ENCODE peak calls at places on chromosomes 16 and 17, in ten cellular contexts. One of them, this sample, is unnamed.

GRCh38 chr17:50026901-50027638 is 28.8 kb upstream of the ITGA3 start:
- DNase-seq in BJ: no peak
- DNase-seq in amygdala: peak; percentile 55
- DNase-seq in amniotic stem cell: peak; percentile 62
- DNase-seq in NCI-H187: peak; percentile 36
- DNase-seq in NCI-H510A treated with DMSO at 0.1 percent for 48 hours: peak; percentile 65
- DNase-seq in NCI-H774: peak; percentile 68
- DNase-seq in stimulated activated CD4-positive, alpha-beta T cell treated with anti-CD3 and anti-CD28 coated beads, Interleukin-2, amount 100 ng/mL, for 24 hours: peak; percentile 89
- DNase-seq in effector memory CD4-positive, alpha-beta T cell: peak; percentile 65
- DNase-seq in NCI-H69: peak; percentile 79
- DNase-seq in this sample: no peak

GRCh38 chr17:72822358-72823023 is 270.0 kb downstream of the SLC39A11 start:
- DNase-seq in effector memory CD4-positive, alpha-beta T cell: no peak
- DNase-seq in BJ: no peak
- DNase-seq in NCI-H510A treated with DMSO at 0.1 percent for 48 hours: peak; percentile 64
- DNase-seq in NCI-H774: no peak
- DNase-seq in NCI-H69: peak; percentile 44
- DNase-seq in stimulated activated CD4-positive, alpha-beta T cell treated with anti-CD3 and anti-CD28 coated beads, Interleukin-2, amount 100 ng/mL, for 24 hours: no peak
- DNase-seq in amniotic stem cell: no peak
- DNase-seq in amygdala: no peak
- DNase-seq in NCI-H187: no peak
- DNase-seq in this sample: no peak

GRCh38 chr16:87342504-87342903 is 25.3 kb upstream of the C16orf95 start:
- DNase-seq in NCI-H187: no peak
- DNase-seq in NCI-H510A treated with DMSO at 0.1 percent for 48 hours: no peak
- DNase-seq in BJ: no peak
- DNase-seq in amygdala: no peak
- DNase-seq in NCI-H774: no peak
- DNase-seq in NCI-H69: no peak
- DNase-seq in effector memory CD4-positive, alpha-beta T cell: no peak
- DNase-seq in stimulated activated CD4-positive, alpha-beta T cell treated with anti-CD3 and anti-CD28 coated beads, Interleukin-2, amount 100 ng/mL, for 24 hours: no peak
- DNase-seq in amniotic stem cell: no peak
- DNase-seq in this sample: no peak

GRCh38 chr17:68351395-68351794 is 60.1 kb downstream of the ARSG start:
- DNase-seq in effector memory CD4-positive, alpha-beta T cell: no peak
- DNase-seq in amniotic stem cell: no peak
- DNase-seq in NCI-H510A treated with DMSO at 0.1 percent for 48 hours: no peak
- DNase-seq in NCI-H69: peak; percentile 63
- DNase-seq in NCI-H774: no peak
- DNase-seq in stimulated activated CD4-positive, alpha-beta T cell treated with anti-CD3 and anti-CD28 coated beads, Interleukin-2, amount 100 ng/mL, for 24 hours: no peak
- DNase-seq in amygdala: no peak
- DNase-seq in NCI-H187: no peak
- DNase-seq in BJ: no peak
- DNase-seq in this sample: no peak

GRCh38 chr16:20167323-20167722 is 93.6 kb upstream of the GPR139 start:
- DNase-seq in effector memory CD4-positive, alpha-beta T cell: no peak
- DNase-seq in BJ: no peak
- DNase-seq in stimulated activated CD4-positive, alpha-beta T cell treated with anti-CD3 and anti-CD28 coated beads, Interleukin-2, amount 100 ng/mL, for 24 hours: no peak
- DNase-seq in NCI-H774: no peak
- DNase-seq in NCI-H510A treated with DMSO at 0.1 percent for 48 hours: no peak
- DNase-seq in NCI-H69: no peak
- DNase-seq in NCI-H187: no peak
- DNase-seq in amniotic stem cell: no peak
- DNase-seq in amygdala: no peak
- DNase-seq in this sample: no peak

GRCh38 chr16:73329363-73330306 is 281.7 kb upstream of the ZFHX3 start:
- DNase-seq in NCI-H510A treated with DMSO at 0.1 percent for 48 hours: no peak
- DNase-seq in BJ: no peak
- DNase-seq in amniotic stem cell: no peak
- DNase-seq in amygdala: peak; percentile 25
- DNase-seq in NCI-H69: peak; percentile 1
- DNase-seq in NCI-H187: no peak
- DNase-seq in stimulated activated CD4-positive, alpha-beta T cell treated with anti-CD3 and anti-CD28 coated beads, Interleukin-2, amount 100 ng/mL, for 24 hours: no peak
- DNase-seq in effector memory CD4-positive, alpha-beta T cell: no peak
- DNase-seq in NCI-H774: no peak
- DNase-seq in this sample: peak; percentile 72

GRCh38 chr17:29723283-29724047 is 100.8 kb upstream of the CORO6 start:
- DNase-seq in NCI-H187: no peak
- DNase-seq in amniotic stem cell: no peak
- DNase-seq in BJ: no peak
- DNase-seq in amygdala: no peak
- DNase-seq in stimulated activated CD4-positive, alpha-beta T cell treated with anti-CD3 and anti-CD28 coated beads, Interleukin-2, amount 100 ng/mL, for 24 hours: no peak
- DNase-seq in NCI-H510A treated with DMSO at 0.1 percent for 48 hours: no peak
- DNase-seq in NCI-H774: no peak
- DNase-seq in NCI-H69: no peak
- DNase-seq in effector memory CD4-positive, alpha-beta T cell: no peak
- DNase-seq in this sample: no peak

GRCh38 chr16:30766206-30766921 is 4.2 kb downstream of the RNF40 start:
- DNase-seq in NCI-H187: no peak
- DNase-seq in NCI-H510A treated with DMSO at 0.1 percent for 48 hours: no peak
- DNase-seq in stimulated activated CD4-positive, alpha-beta T cell treated with anti-CD3 and anti-CD28 coated beads, Interleukin-2, amount 100 ng/mL, for 24 hours: no peak
- DNase-seq in NCI-H69: no peak
- DNase-seq in NCI-H774: no peak
- DNase-seq in BJ: no peak
- DNase-seq in amniotic stem cell: no peak
- DNase-seq in effector memory CD4-positive, alpha-beta T cell: no peak
- DNase-seq in amygdala: no peak
- DNase-seq in this sample: no peak

GRCh38 chr17:5019475-5019956 is 15.7 kb downstream of the SLC52A1 start:
- DNase-seq in effector memory CD4-positive, alpha-beta T cell: no peak
- DNase-seq in amniotic stem cell: no peak
- DNase-seq in amygdala: no peak
- DNase-seq in NCI-H69: peak; percentile 3
- DNase-seq in stimulated activated CD4-positive, alpha-beta T cell treated with anti-CD3 and anti-CD28 coated beads, Interleukin-2, amount 100 ng/mL, for 24 hours: peak; percentile 41
- DNase-seq in NCI-H187: no peak
- DNase-seq in NCI-H774: no peak
- DNase-seq in NCI-H510A treated with DMSO at 0.1 percent for 48 hours: no peak
- DNase-seq in BJ: no peak
- DNase-seq in this sample: peak; percentile 6

GRCh38 chr16:68399456-68399855 is 48.9 kb downstream of the SMPD3 start:
- DNase-seq in amygdala: no peak
- DNase-seq in NCI-H187: no peak
- DNase-seq in NCI-H510A treated with DMSO at 0.1 percent for 48 hours: no peak
- DNase-seq in stimulated activated CD4-positive, alpha-beta T cell treated with anti-CD3 and anti-CD28 coated beads, Interleukin-2, amount 100 ng/mL, for 24 hours: no peak
- DNase-seq in BJ: no peak
- DNase-seq in effector memory CD4-positive, alpha-beta T cell: no peak
- DNase-seq in NCI-H69: peak; percentile 10
- DNase-seq in amniotic stem cell: no peak
- DNase-seq in NCI-H774: no peak
- DNase-seq in this sample: no peak

GRCh38 chr16:25747160-25747758 is 55.5 kb downstream of the HS3ST4 start:
- DNase-seq in NCI-H510A treated with DMSO at 0.1 percent for 48 hours: no peak
- DNase-seq in effector memory CD4-positive, alpha-beta T cell: no peak
- DNase-seq in stimulated activated CD4-positive, alpha-beta T cell treated with anti-CD3 and anti-CD28 coated beads, Interleukin-2, amount 100 ng/mL, for 24 hours: no peak
- DNase-seq in NCI-H187: no peak
- DNase-seq in amygdala: no peak
- DNase-seq in BJ: no peak
- DNase-seq in amniotic stem cell: no peak
- DNase-seq in NCI-H69: no peak
- DNase-seq in NCI-H774: no peak
- DNase-seq in this sample: no peak

GRCh38 chr16:77599793-77600415 is 122.4 kb upstream of the NUDT7 start:
- DNase-seq in amygdala: no peak
- DNase-seq in BJ: no peak
- DNase-seq in NCI-H774: no peak
- DNase-seq in amniotic stem cell: no peak
- DNase-seq in NCI-H187: no peak
- DNase-seq in NCI-H510A treated with DMSO at 0.1 percent for 48 hours: peak; percentile 39
- DNase-seq in NCI-H69: peak; percentile 14
- DNase-seq in effector memory CD4-positive, alpha-beta T cell: no peak
- DNase-seq in stimulated activated CD4-positive, alpha-beta T cell treated with anti-CD3 and anti-CD28 coated beads, Interleukin-2, amount 100 ng/mL, for 24 hours: no peak
- DNase-seq in this sample: no peak

GRCh38 chr17:954431-955164 is 25.0 kb downstream of the NXN start:
- DNase-seq in effector memory CD4-positive, alpha-beta T cell: no peak
- DNase-seq in NCI-H69: no peak
- DNase-seq in stimulated activated CD4-positive, alpha-beta T cell treated with anti-CD3 and anti-CD28 coated beads, Interleukin-2, amount 100 ng/mL, for 24 hours: no peak
- DNase-seq in NCI-H510A treated with DMSO at 0.1 percent for 48 hours: no peak
- DNase-seq in amniotic stem cell: no peak
- DNase-seq in NCI-H187: no peak
- DNase-seq in NCI-H774: no peak
- DNase-seq in BJ: no peak
- DNase-seq in amygdala: no peak
- DNase-seq in this sample: no peak

GRCh38 chr17:80263253-80264047 is 2.8 kb downstream of the RNF213 start:
- DNase-seq in NCI-H69: peak; percentile 76
- DNase-seq in stimulated activated CD4-positive, alpha-beta T cell treated with anti-CD3 and anti-CD28 coated beads, Interleukin-2, amount 100 ng/mL, for 24 hours: peak; percentile 88
- DNase-seq in NCI-H510A treated with DMSO at 0.1 percent for 48 hours: peak; percentile 68
- DNase-seq in amniotic stem cell: no peak
- DNase-seq in NCI-H187: peak; percentile 20
- DNase-seq in amygdala: no peak
- DNase-seq in NCI-H774: peak; percentile 47
- DNase-seq in BJ: no peak
- DNase-seq in effector memory CD4-positive, alpha-beta T cell: peak; percentile 84
- DNase-seq in this sample: no peak

GRCh38 chr17:5942687-5943086 is 127.5 kb upstream of the WSCD1 start:
- DNase-seq in NCI-H69: no peak
- DNase-seq in amygdala: no peak
- DNase-seq in stimulated activated CD4-positive, alpha-beta T cell treated with anti-CD3 and anti-CD28 coated beads, Interleukin-2, amount 100 ng/mL, for 24 hours: no peak
- DNase-seq in NCI-H187: no peak
- DNase-seq in NCI-H510A treated with DMSO at 0.1 percent for 48 hours: no peak
- DNase-seq in amniotic stem cell: no peak
- DNase-seq in effector memory CD4-positive, alpha-beta T cell: no peak
- DNase-seq in NCI-H774: no peak
- DNase-seq in BJ: no peak
- DNase-seq in this sample: no peak

GRCh38 chr16:23858496-23859062 is 22.8 kb downstream of the PRKCB start:
- DNase-seq in stimulated activated CD4-positive, alpha-beta T cell treated with anti-CD3 and anti-CD28 coated beads, Interleukin-2, amount 100 ng/mL, for 24 hours: no peak
- DNase-seq in NCI-H69: no peak
- DNase-seq in effector memory CD4-positive, alpha-beta T cell: no peak
- DNase-seq in amygdala: no peak
- DNase-seq in amniotic stem cell: no peak
- DNase-seq in NCI-H774: no peak
- DNase-seq in NCI-H510A treated with DMSO at 0.1 percent for 48 hours: no peak
- DNase-seq in NCI-H187: no peak
- DNase-seq in BJ: no peak
- DNase-seq in this sample: no peak

GRCh38 chr16:21264226-21265036 is 13.7 kb downstream of the CRYM start:
- DNase-seq in amniotic stem cell: no peak
- DNase-seq in BJ: no peak
- DNase-seq in stimulated activated CD4-positive, alpha-beta T cell treated with anti-CD3 and anti-CD28 coated beads, Interleukin-2, amount 100 ng/mL, for 24 hours: no peak
- DNase-seq in NCI-H774: no peak
- DNase-seq in NCI-H510A treated with DMSO at 0.1 percent for 48 hours: peak; percentile 72
- DNase-seq in NCI-H187: no peak
- DNase-seq in NCI-H69: no peak
- DNase-seq in effector memory CD4-positive, alpha-beta T cell: no peak
- DNase-seq in amygdala: no peak
- DNase-seq in this sample: no peak

GRCh38 chr16:20191566-20191965 is 117.9 kb upstream of the GPR139 start:
- DNase-seq in NCI-H187: no peak
- DNase-seq in amygdala: no peak
- DNase-seq in NCI-H510A treated with DMSO at 0.1 percent for 48 hours: no peak
- DNase-seq in NCI-H774: no peak
- DNase-seq in amniotic stem cell: no peak
- DNase-seq in stimulated activated CD4-positive, alpha-beta T cell treated with anti-CD3 and anti-CD28 coated beads, Interleukin-2, amount 100 ng/mL, for 24 hours: no peak
- DNase-seq in NCI-H69: no peak
- DNase-seq in effector memory CD4-positive, alpha-beta T cell: no peak
- DNase-seq in BJ: no peak
- DNase-seq in this sample: no peak

GRCh38 chr16:48535831-48536599 is 74.0 kb downstream of the N4BP1 start:
- DNase-seq in effector memory CD4-positive, alpha-beta T cell: no peak
- DNase-seq in stimulated activated CD4-positive, alpha-beta T cell treated with anti-CD3 and anti-CD28 coated beads, Interleukin-2, amount 100 ng/mL, for 24 hours: no peak
- DNase-seq in NCI-H187: peak; percentile 7
- DNase-seq in amygdala: no peak
- DNase-seq in amniotic stem cell: no peak
- DNase-seq in NCI-H69: no peak
- DNase-seq in NCI-H510A treated with DMSO at 0.1 percent for 48 hours: no peak
- DNase-seq in BJ: no peak
- DNase-seq in NCI-H774: no peak
- DNase-seq in this sample: no peak

GRCh38 chr16:80804061-80804450 is 342 bp downstream of the CDYL2 start:
- DNase-seq in NCI-H187: no peak
- DNase-seq in amniotic stem cell: no peak
- DNase-seq in NCI-H510A treated with DMSO at 0.1 percent for 48 hours: no peak
- DNase-seq in stimulated activated CD4-positive, alpha-beta T cell treated with anti-CD3 and anti-CD28 coated beads, Interleukin-2, amount 100 ng/mL, for 24 hours: peak; percentile 72
- DNase-seq in effector memory CD4-positive, alpha-beta T cell: peak; percentile 5
- DNase-seq in NCI-H774: no peak
- DNase-seq in BJ: no peak
- DNase-seq in NCI-H69: peak; percentile 48
- DNase-seq in amygdala: peak; percentile 43
- DNase-seq in this sample: peak; percentile 75

GRCh38 chr16:48321307-48322036 is 63.7 kb downstream of the SIAH1 start:
- DNase-seq in effector memory CD4-positive, alpha-beta T cell: no peak
- DNase-seq in NCI-H510A treated with DMSO at 0.1 percent for 48 hours: no peak
- DNase-seq in amygdala: no peak
- DNase-seq in NCI-H187: no peak
- DNase-seq in NCI-H774: no peak
- DNase-seq in BJ: no peak
- DNase-seq in NCI-H69: no peak
- DNase-seq in amniotic stem cell: no peak
- DNase-seq in stimulated activated CD4-positive, alpha-beta T cell treated with anti-CD3 and anti-CD28 coated beads, Interleukin-2, amount 100 ng/mL, for 24 hours: peak; percentile 25
- DNase-seq in this sample: no peak

GRCh38 chr16:26019885-26020284 is 328.1 kb downstream of the HS3ST4 start:
- DNase-seq in amniotic stem cell: no peak
- DNase-seq in NCI-H69: no peak
- DNase-seq in effector memory CD4-positive, alpha-beta T cell: no peak
- DNase-seq in NCI-H510A treated with DMSO at 0.1 percent for 48 hours: peak; percentile 98
- DNase-seq in BJ: no peak
- DNase-seq in NCI-H774: no peak
- DNase-seq in stimulated activated CD4-positive, alpha-beta T cell treated with anti-CD3 and anti-CD28 coated beads, Interleukin-2, amount 100 ng/mL, for 24 hours: no peak
- DNase-seq in amygdala: no peak
- DNase-seq in NCI-H187: peak; percentile 66
- DNase-seq in this sample: no peak

GRCh38 chr17:31508310-31509094 is 117.0 kb downstream of the RAB11FIP4 start:
- DNase-seq in NCI-H187: no peak
- DNase-seq in amniotic stem cell: no peak
- DNase-seq in effector memory CD4-positive, alpha-beta T cell: peak; percentile 52
- DNase-seq in stimulated activated CD4-positive, alpha-beta T cell treated with anti-CD3 and anti-CD28 coated beads, Interleukin-2, amount 100 ng/mL, for 24 hours: peak; percentile 63
- DNase-seq in BJ: no peak
- DNase-seq in NCI-H774: no peak
- DNase-seq in NCI-H510A treated with DMSO at 0.1 percent for 48 hours: no peak
- DNase-seq in NCI-H69: peak; percentile 9
- DNase-seq in amygdala: no peak
- DNase-seq in this sample: no peak

GRCh38 chr17:74842599-74843351 is 16.9 kb downstream of the GRIN2C start:
- DNase-seq in NCI-H510A treated with DMSO at 0.1 percent for 48 hours: peak; percentile 86
- DNase-seq in NCI-H69: peak; percentile 90
- DNase-seq in effector memory CD4-positive, alpha-beta T cell: no peak
- DNase-seq in amniotic stem cell: peak; percentile 16
- DNase-seq in amygdala: peak; percentile 65
- DNase-seq in NCI-H187: peak; percentile 17
- DNase-seq in NCI-H774: peak; percentile 86
- DNase-seq in stimulated activated CD4-positive, alpha-beta T cell treated with anti-CD3 and anti-CD28 coated beads, Interleukin-2, amount 100 ng/mL, for 24 hours: no peak
- DNase-seq in BJ: no peak
- DNase-seq in this sample: peak; percentile 76

GRCh38 chr17:21463779-21464407 is 87.7 kb downstream of the KCNJ12 start:
- DNase-seq in NCI-H69: no peak
- DNase-seq in amniotic stem cell: no peak
- DNase-seq in effector memory CD4-positive, alpha-beta T cell: no peak
- DNase-seq in amygdala: no peak
- DNase-seq in BJ: no peak
- DNase-seq in NCI-H187: no peak
- DNase-seq in stimulated activated CD4-positive, alpha-beta T cell treated with anti-CD3 and anti-CD28 coated beads, Interleukin-2, amount 100 ng/mL, for 24 hours: no peak
- DNase-seq in NCI-H774: no peak
- DNase-seq in NCI-H510A treated with DMSO at 0.1 percent for 48 hours: no peak
- DNase-seq in this sample: no peak

GRCh38 chr16:782766-783403 is 5.3 kb downstream of the RPUSD1 start:
- DNase-seq in stimulated activated CD4-positive, alpha-beta T cell treated with anti-CD3 and anti-CD28 coated beads, Interleukin-2, amount 100 ng/mL, for 24 hours: no peak
- DNase-seq in amygdala: no peak
- DNase-seq in effector memory CD4-positive, alpha-beta T cell: no peak
- DNase-seq in amniotic stem cell: no peak
- DNase-seq in BJ: no peak
- DNase-seq in NCI-H69: peak; percentile 97
- DNase-seq in NCI-H774: no peak
- DNase-seq in NCI-H510A treated with DMSO at 0.1 percent for 48 hours: no peak
- DNase-seq in NCI-H187: no peak
- DNase-seq in this sample: no peak

GRCh38 chr17:44522883-44523671 is 19.9 kb upstream of the GPATCH8 start:
- DNase-seq in NCI-H187: peak; percentile 4
- DNase-seq in effector memory CD4-positive, alpha-beta T cell: no peak
- DNase-seq in NCI-H510A treated with DMSO at 0.1 percent for 48 hours: no peak
- DNase-seq in NCI-H69: peak; percentile 81
- DNase-seq in amniotic stem cell: peak; percentile 22
- DNase-seq in NCI-H774: peak; percentile 36
- DNase-seq in stimulated activated CD4-positive, alpha-beta T cell treated with anti-CD3 and anti-CD28 coated beads, Interleukin-2, amount 100 ng/mL, for 24 hours: peak; percentile 65
- DNase-seq in BJ: no peak
- DNase-seq in amygdala: peak; percentile 1
- DNase-seq in this sample: no peak

GRCh38 chr17:78671607-78672404 is 94.6 kb upstream of the DNAH17 start:
- DNase-seq in NCI-H510A treated with DMSO at 0.1 percent for 48 hours: no peak
- DNase-seq in effector memory CD4-positive, alpha-beta T cell: no peak
- DNase-seq in NCI-H774: no peak
- DNase-seq in NCI-H187: no peak
- DNase-seq in amygdala: no peak
- DNase-seq in stimulated activated CD4-positive, alpha-beta T cell treated with anti-CD3 and anti-CD28 coated beads, Interleukin-2, amount 100 ng/mL, for 24 hours: no peak
- DNase-seq in BJ: no peak
- DNase-seq in NCI-H69: no peak
- DNase-seq in amniotic stem cell: no peak
- DNase-seq in this sample: no peak